ENCODE peak calls at places on chromosomes 3 and 15, in seven cellular contexts. F is NB4, K is AG10803, R is left ventricle myocardium inferior, I is B cell, V is fibroblast of pulmonary artery, L is choroid plexus epithelial cell. D is an unnamed sample.

GRCh38 chr3:176767385-176767784 is 429.9 kb downstream of the TBL1XR1 start:
- DNase-seq in V (peak), F (no peak), R (no peak), I (no peak), K (peak), L (peak), D (no peak)

GRCh38 chr3:30356901-30357753 is 249.3 kb upstream of the TGFBR2 start:
- DNase-seq in V (no peak), K (no peak), I (no peak), F (no peak), L (no peak), R (no peak), D (no peak)

GRCh38 chr3:806006-806405 is 286.8 kb upstream of the CNTN6 start:
- DNase-seq in V (no peak), I (no peak), R (no peak), F (no peak), K (no peak), L (no peak), D (no peak)

GRCh38 chr3:53255775-53256703 is at the start of gene TKT:
- DNase-seq in L (peak), F (peak), V (peak), R (peak), K (peak), I (peak), D (peak)

GRCh38 chr3:8733332-8734094 is at the start of gene CAV3:
- DNase-seq in F (no peak), V (no peak), I (no peak), L (no peak), R (peak), K (no peak), D (no peak)

GRCh38 chr3:177427096-177427495 is 229.8 kb upstream of the TBL1XR1 start:
- DNase-seq in F (peak), I (peak), R (no peak), L (no peak), K (no peak), V (no peak), D (peak)

GRCh38 chr3:170584585-170585007 is 1.3 kb downstream of the SLC7A14 start:
- DNase-seq in F (peak), R (peak), V (peak), I (peak), K (peak), L (peak), D (peak)

GRCh38 chr15:71493526-71493925 is 316.8 kb upstream of the NR2E3 start:
- DNase-seq in F (no peak), L (no peak), I (no peak), K (no peak), R (no peak), V (no peak), D (no peak)

GRCh38 chr3:197491923-197492664 is 63.7 kb downstream of the BDH1 start:
- DNase-seq in L (no peak), K (peak), R (no peak), F (no peak), I (no peak), V (no peak), D (no peak)

GRCh38 chr3:189863031-189863430 is 231.8 kb downstream of the TP63 start:
- DNase-seq in R (peak), K (no peak), F (no peak), I (no peak), V (peak), L (no peak), D (no peak)

GRCh38 chr3:197202694-197203093 is 95.7 kb downstream of the DLG1 start:
- DNase-seq in R (no peak), F (no peak), K (no peak), V (no peak), L (no peak), I (no peak), D (no peak)

DNA sequence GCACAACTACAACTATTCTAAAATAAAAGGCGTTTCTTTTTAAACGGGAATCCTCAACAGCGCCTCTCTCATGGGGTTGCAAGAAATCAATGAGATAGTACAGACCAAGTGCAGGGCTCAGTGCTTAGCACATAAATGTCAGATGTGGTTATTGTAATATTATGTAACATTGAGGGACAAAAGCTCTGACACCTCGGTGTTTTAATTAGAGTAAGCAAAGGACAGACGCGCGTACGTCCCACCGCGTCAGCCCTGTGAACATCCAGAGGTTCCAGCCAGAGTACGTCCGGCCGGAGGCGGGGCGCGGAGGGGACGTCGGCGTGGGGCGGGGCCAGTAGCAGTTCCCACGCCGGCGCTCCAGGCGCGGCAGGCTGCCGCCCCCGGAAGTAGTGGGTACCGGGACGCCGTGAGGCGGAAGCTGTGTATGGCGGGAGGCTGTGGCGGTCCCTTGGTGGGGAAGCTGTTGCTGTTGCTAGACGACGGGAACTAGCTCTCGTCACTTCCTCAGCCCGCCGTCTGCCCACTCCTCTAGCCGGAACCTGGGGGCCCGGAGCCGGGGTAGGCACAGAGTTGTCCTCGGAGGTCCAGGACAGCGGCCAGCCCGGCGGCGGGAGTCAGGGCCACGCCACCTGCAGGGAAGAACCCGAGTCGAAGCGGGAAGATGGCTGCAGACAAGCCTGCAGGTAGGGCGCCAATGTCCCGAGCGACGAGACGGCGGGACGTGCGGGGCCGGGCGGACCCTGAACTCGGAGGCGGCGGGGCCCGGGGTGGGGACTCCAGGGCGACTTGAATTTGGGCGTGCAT is at the start of gene CNOT10:
- DNase-seq in K (peak), I (peak), V (peak), R (peak), L (peak), F (peak), D (peak)
- TF ChIP-seq CTCF in K (no peak), I (no peak), V (no peak), R (peak), L (peak), F (no peak), D (no peak)

DNA sequence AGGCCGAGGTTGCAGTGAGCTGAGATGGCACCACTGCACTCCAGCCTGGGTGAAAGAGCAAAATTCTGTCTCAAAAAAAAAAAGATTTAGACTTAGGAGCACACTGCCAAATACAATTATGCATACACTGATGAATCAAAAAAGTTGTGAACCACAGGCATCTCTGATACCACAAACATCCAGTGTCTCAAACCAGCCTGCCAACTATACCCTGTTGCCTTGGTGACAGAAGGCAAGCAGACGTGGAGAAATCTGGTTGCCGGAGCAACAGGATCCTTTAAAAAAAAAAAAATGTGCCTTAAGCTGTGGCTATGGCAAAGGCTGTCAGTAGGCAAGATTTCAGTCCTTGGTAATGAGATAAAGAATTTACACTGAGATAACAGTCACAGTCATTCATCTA is 202.3 kb downstream of the NEK10 start:
- DNase-seq in K (peak), F (no peak), I (no peak), V (peak), L (peak), R (no peak), D (no peak)
- TF ChIP-seq CTCF in K (no peak), F (no peak), I (no peak), V (no peak), L (no peak), R (no peak), D (no peak)

DNA sequence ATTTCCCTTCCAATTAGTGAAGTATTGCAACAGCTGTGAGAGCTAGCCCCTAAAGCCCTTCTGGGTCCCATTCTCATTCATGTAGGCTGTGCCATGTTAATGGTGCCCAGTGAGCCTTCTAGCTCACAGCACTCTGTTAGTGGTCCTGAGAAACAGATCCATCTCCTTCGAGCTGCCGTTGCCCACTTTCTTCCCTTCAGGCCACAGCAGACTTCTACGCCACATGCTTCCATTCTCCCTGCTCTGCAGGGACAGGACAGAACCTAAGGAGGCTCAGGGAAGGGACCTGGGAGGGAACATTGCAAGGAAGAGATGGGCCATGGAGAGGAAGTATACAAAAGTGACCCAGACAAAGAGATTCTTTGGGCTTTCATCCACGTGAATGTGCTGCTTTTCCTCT is 11.7 kb upstream of the STARD5 start:
- DNase-seq in K (no peak), I (no peak), V (no peak), L (no peak), R (no peak), F (no peak), D (no peak)
- TF ChIP-seq CTCF in K (no peak), I (no peak), V (no peak), L (no peak), R (no peak), F (no peak), D (no peak)

DNA sequence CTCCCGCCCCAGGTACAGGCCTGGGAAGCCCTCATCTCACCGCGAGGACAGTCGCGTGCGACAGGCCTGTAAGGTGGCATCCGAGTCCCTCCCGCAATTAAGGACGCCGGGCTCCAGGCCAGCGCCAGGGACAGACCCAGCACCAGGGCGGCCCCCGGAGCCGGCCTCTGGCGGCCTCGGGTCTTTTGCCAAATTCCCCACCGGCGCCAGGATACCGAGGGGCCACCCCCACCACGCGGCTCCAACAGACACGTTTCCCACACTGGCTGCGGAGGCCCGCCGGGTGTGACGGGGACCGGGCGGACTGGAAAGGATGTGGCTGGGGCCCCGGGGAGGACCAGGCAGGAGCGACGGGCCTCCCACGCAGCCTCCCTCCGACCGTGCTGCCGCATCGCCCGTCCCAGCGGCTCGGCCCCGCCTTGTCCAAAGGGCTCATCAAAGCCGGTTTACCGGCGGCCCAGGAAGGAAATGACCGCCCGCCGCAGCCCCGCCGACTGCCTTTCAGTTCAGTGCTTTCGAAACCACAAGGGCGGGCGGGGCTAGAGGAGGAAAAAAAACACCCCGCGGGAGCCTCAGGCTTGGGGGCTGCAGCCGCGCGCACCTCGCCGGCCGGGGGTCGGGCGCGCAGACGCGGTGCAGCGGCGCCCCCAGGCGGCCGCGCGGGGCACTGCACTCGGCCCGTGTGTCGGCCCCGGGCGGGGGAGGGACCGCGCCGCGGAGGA is 11.2 kb downstream of the XXYLT1 start:
- DNase-seq in F (peak), R (peak), K (peak), I (peak), V (peak), L (peak), D (peak)
- TF ChIP-seq CTCF in F (peak), R (peak), K (peak), I (peak), V (no peak), L (peak), D (peak)

DNA sequence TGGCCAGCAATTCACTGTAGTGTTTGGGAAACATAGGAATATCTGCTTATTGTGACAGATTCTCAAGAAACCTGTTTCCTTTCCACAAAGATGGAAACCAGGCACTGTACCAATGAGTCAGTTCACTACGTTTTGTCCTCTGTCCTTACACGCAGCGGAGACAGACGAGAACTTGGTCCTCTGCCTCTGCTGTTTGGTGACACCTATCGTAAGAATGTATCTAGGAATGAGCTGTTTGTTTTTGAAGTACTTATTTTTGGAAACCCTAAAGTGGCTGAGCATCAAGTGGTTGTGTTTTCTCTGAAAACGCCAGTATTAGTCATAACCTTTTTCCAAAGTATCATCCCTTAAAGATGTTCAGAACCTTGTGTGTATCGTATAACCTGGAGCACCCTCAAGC is 93.0 kb downstream of the PGPEP1L start:
- DNase-seq in R (no peak), V (peak), F (no peak), K (peak), L (peak), I (no peak), D (no peak)
- TF ChIP-seq CTCF in R (no peak), V (no peak), F (no peak), K (no peak), L (no peak), I (no peak), D (no peak)